ENCODE peak calls at places on chromosomes 2 and 18, in ten cellular contexts. N is iPS DF 6.9, S is fibroblast of lung, I is suprapubic skin, M is coronary artery, V is adrenal gland, H is GM23338, F is neuronal stem cell, J is dorsolateral prefrontal cortex, C is pancreas. O is an unnamed sample.

GRCh38 chr18:73739098-73739497 is 408.5 kb downstream of the FBXO15 start:
- DNase-seq in N (no peak), S (peak; percentile 85), I (no peak), M (no peak), V (no peak), H (no peak), F (no peak), J (no peak), C (no peak), O (no peak)

GRCh38 chr2:209495855-209496585 is 72.2 kb downstream of the MAP2 start:
- DNase-seq in N (no peak), S (peak; percentile 99), I (no peak), M (no peak), V (no peak), H (no peak), F (no peak), J (no peak), C (peak; percentile 45), O (peak; percentile 21)

GRCh38 chr2:20536619-20537422 is 89.9 kb downstream of the RHOB start:
- DNase-seq in N (no peak), S (no peak), I (no peak), M (no peak), V (no peak), H (no peak), F (no peak), J (no peak), C (no peak), O (no peak)

GRCh38 chr2:6945821-6946220 is 28.6 kb downstream of the RNF144A start:
- DNase-seq in N (no peak), S (no peak), I (no peak), M (no peak), V (no peak), H (no peak), F (no peak), J (no peak), C (no peak), O (no peak)

GRCh38 chr2:221133941-221134340 is 438.2 kb downstream of the EPHA4 start:
- DNase-seq in N (no peak), S (peak; percentile 7), I (no peak), M (no peak), V (no peak), H (no peak), F (no peak), J (no peak), C (no peak), O (no peak)

GRCh38 chr2:149617057-149617456 is 29.5 kb upstream of the MMADHC start:
- DNase-seq in N (no peak), S (peak; percentile 39), I (no peak), M (no peak), V (no peak), H (no peak), F (no peak), J (no peak), C (no peak), O (no peak)

GRCh38 chr2:9231291-9232165 is 24.9 kb downstream of the ASAP2 start:
- DNase-seq in N (no peak), S (no peak), I (peak; percentile 63), M (no peak), V (no peak), H (no peak), F (no peak), J (peak; percentile 41), C (no peak), O (no peak)

GRCh38 chr2:13052547-13052946 is 335.8 kb downstream of the TRIB2 start:
- DNase-seq in N (no peak), S (no peak), I (no peak), M (no peak), V (no peak), H (no peak), F (no peak), J (no peak), C (no peak), O (no peak)

GRCh38 chr2:28424799-28425492 is 32.3 kb downstream of the FOSL2 start:
- DNase-seq in N (no peak), S (no peak), I (no peak), M (no peak), V (no peak), H (no peak), F (no peak), J (no peak), C (no peak), O (no peak)

GRCh38 chr2:99971326-99971965 is 170.9 kb downstream of the AFF3 start:
- DNase-seq in N (no peak), S (peak; percentile 57), I (no peak), M (no peak), V (no peak), H (no peak), F (no peak), J (no peak), C (no peak), O (no peak)

GRCh38 chr2:218031261-218031660 is 28.5 kb upstream of the TNS1 start:
- DNase-seq in N (no peak), S (no peak), I (no peak), M (no peak), V (no peak), H (no peak), F (no peak), J (no peak), C (no peak), O (no peak)

GRCh38 chr18:63974991-63975390 is 5.1 kb downstream of the SERPINB8 start:
- DNase-seq in N (no peak), S (peak; percentile 23), I (no peak), M (no peak), V (no peak), H (peak; percentile 41), F (no peak), J (no peak), C (no peak), O (no peak)

GRCh38 chr2:22880161-22880560 is 504.8 kb upstream of the KLHL29 start:
- DNase-seq in N (no peak), S (no peak), I (no peak), M (no peak), V (no peak), H (no peak), F (no peak), J (no peak), C (no peak), O (no peak)

GRCh38 chr2:142020368-142020767 is 110.4 kb downstream of the LRP1B start:
- DNase-seq in N (no peak), S (peak; percentile 70), I (no peak), M (no peak), V (no peak), H (no peak), F (no peak), J (no peak), C (no peak), O (no peak)

GRCh38 chr2:109398616-109399015 is 215.2 kb downstream of the SEPTIN10 start:
- DNase-seq in N (no peak), S (peak; percentile 38), I (no peak), M (no peak), V (no peak), H (no peak), F (no peak), J (no peak), C (no peak), O (no peak)

GRCh38 chr2:61011649-61012048 is 5.9 kb upstream of the PEX13 start:
- DNase-seq in N (no peak), S (peak; percentile 47), I (no peak), M (no peak), V (no peak), H (no peak), F (no peak), J (no peak), C (no peak), O (no peak)

GRCh38 chr2:210546424-210547223 is 9.8 kb upstream of the CPS1 start:
- DNase-seq in N (no peak), S (no peak), I (no peak), M (no peak), V (peak; percentile 14), H (peak; percentile 47), F (no peak), J (peak; percentile 5), C (no peak), O (peak; percentile 34)

GRCh38 chr18:48152549-48152948 is 222.1 kb upstream of the SMAD2 start:
- DNase-seq in N (no peak), S (peak; percentile 12), I (no peak), M (no peak), V (no peak), H (no peak), F (no peak), J (no peak), C (no peak), O (no peak)

GRCh38 chr2:217357886-217358620 is 498.2 kb upstream of the TNP1 start:
- DNase-seq in N (no peak), S (no peak), I (no peak), M (no peak), V (no peak), H (peak; percentile 47), F (no peak), J (no peak), C (no peak), O (no peak)

GRCh38 chr18:33231474-33232317 is 208.8 kb downstream of the CCDC178 start:
- DNase-seq in N (peak; percentile 92), S (peak; percentile 47), I (peak; percentile 55), M (no peak), V (peak; percentile 72), H (peak; percentile 92), F (peak; percentile 88), J (peak; percentile 43), C (peak; percentile 78), O (peak; percentile 63)

GRCh38 chr2:85037622-85038021 is 66.7 kb downstream of the KCMF1 start:
- DNase-seq in N (no peak), S (no peak), I (no peak), M (no peak), V (no peak), H (no peak), F (no peak), J (peak; percentile 48), C (no peak), O (no peak)

GRCh38 chr2:85042330-85042729 is 71.4 kb downstream of the KCMF1 start:
- DNase-seq in N (no peak), S (peak; percentile 32), I (no peak), M (no peak), V (no peak), H (no peak), F (no peak), J (no peak), C (no peak), O (no peak)
- H3K27ac ChIP-seq in N (no peak overlapping the region), S (no peak overlapping the region), I (no peak overlapping the region), M (no peak overlapping the region), V (no peak overlapping the region), H (peak overlapping the region; percentile 42), F (no peak overlapping the region), J (no peak overlapping the region), C (no peak overlapping the region), O (no peak overlapping the region)

GRCh38 chr2:189175869-189176431 is 3.6 kb downstream of the COL5A2 start:
- DNase-seq in N (no peak), S (no peak), I (no peak), M (no peak), V (no peak), H (no peak), F (no peak), J (no peak), C (no peak), O (no peak)
- H3K4me3 ChIP-seq in N (no peak overlapping the region), S (peak overlapping the region; percentile 83), I (peak overlapping the region; percentile 54), M (peak overlapping the region; percentile 83), V (no peak overlapping the region), H (no peak overlapping the region), F (no peak overlapping the region), J (peak overlapping the region; percentile 57), C (no peak overlapping the region), O (peak overlapping the region; percentile 53)

GRCh38 chr18:10057808-10058791 is 144.3 kb downstream of the VAPA start:
- DNase-seq in N (no peak), S (peak; percentile 77), I (no peak), M (no peak), V (no peak), H (no peak), F (no peak), J (no peak), C (no peak), O (no peak)
- H3K27ac ChIP-seq in N (no peak overlapping the region), S (peak overlapping the region; percentile 75), I (peak overlapping the region; percentile 58), M (no peak overlapping the region), V (peak overlapping the region; percentile 48), H (no peak overlapping the region), F (no peak overlapping the region), J (peak overlapping the region; percentile 77), C (peak overlapping the region; percentile 62), O (peak overlapping the region; percentile 79)

GRCh38 chr2:171521361-171522056 is 765 bp upstream of the CYBRD1 start:
- DNase-seq in N (no peak), S (no peak), I (no peak), M (no peak), V (no peak), H (no peak), F (no peak), J (no peak), C (no peak), O (no peak)
- H3K4me3 ChIP-seq in N (peak overlapping the region; percentile 85), S (peak overlapping the region; percentile 85), I (peak overlapping the region; percentile 73), M (peak overlapping the region; percentile 91), V (peak overlapping the region; percentile 75), H (peak overlapping the region; percentile 97), F (peak overlapping the region; percentile 89), J (peak overlapping the region; percentile 83), C (no peak overlapping the region), O (peak overlapping the region; percentile 86)

O was measured in heart left ventricle.